ENCODE peak calls at places on chromosome 19, in nine cellular contexts. Z is epithelial cell of esophagus, H is HFF-Myc, P is pancreas, S is breast epithelium, K is foreskin fibroblast, T is uterus, W is fibroblast of pulmonary artery, Y is fibroblast of villous mesenchyme. E is an unnamed sample.

GRCh38 chr19:1126984-1127760 is 23.4 kb downstream of the GPX4 start:
- DNase-seq in S (no peak), T (no peak), Z (no peak), P (no peak), K (no peak), Y (no peak), W (no peak), H (no peak), E (no peak)

GRCh38 chr19:3132971-3133792 is 2.7 kb upstream of the GNA15 start:
- DNase-seq in S (no peak), W (peak), P (no peak), Y (peak), H (no peak), K (peak), T (no peak), Z (peak), E (peak)

GRCh38 chr19:14786421-14786851 is 8.1 kb upstream of the ADGRE2 start:
- DNase-seq in H (no peak), P (no peak), Y (peak), S (no peak), K (peak), W (peak), T (no peak), Z (no peak), E (no peak)

GRCh38 chr19:24069907-24070657 is 16.9 kb upstream of the ZNF254 start:
- DNase-seq in S (no peak), T (no peak), P (no peak), Z (peak), H (no peak), K (peak), W (no peak), Y (no peak), E (no peak)

GRCh38 chr19:45670670-45671453 is 2.8 kb downstream of the GIPR start:
- DNase-seq in Z (peak), T (peak), K (peak), W (peak), Y (peak), P (peak), H (no peak), S (peak), E (peak)

GRCh38 chr19:50300814-50301606 is 28.2 kb downstream of the KCNC3 start:
- DNase-seq in T (no peak), Y (peak), K (peak), H (peak), S (no peak), P (no peak), W (peak), Z (peak), E (peak)

GRCh38 chr19:3372413-3372812 is 6.0 kb downstream of the NFIC start:
- DNase-seq in S (no peak), W (no peak), H (no peak), P (no peak), Y (no peak), K (no peak), Z (no peak), T (no peak), E (no peak)

GRCh38 chr19:35362261-35363000 is 4.2 kb downstream of the FFAR3 start:
- DNase-seq in K (no peak), P (no peak), H (no peak), T (no peak), W (no peak), Z (no peak), Y (no peak), S (no peak), E (no peak)

DNA sequence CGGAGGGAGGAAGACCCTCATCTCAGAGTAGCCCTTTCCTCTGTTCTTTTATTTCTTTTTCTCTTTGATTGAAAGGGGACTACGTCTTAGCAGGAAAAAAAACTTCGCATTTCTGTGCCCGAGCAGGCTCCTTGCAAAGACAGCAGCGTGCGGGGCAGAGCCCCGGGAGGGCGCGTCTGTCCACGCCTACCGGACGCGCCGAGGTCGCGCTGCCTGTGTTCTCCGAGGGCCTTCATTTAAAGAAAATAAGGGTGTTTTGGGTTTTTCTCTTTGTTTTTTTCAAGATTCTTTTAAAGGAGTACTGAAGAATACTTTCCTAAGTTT is 29.2 kb downstream of the CERS1 start:
- DNase-seq in Y (no peak), P (no peak), T (no peak), S (no peak), K (no peak), H (no peak), Z (no peak), W (no peak), E (no peak)
- TF ChIP-seq CTCF in Y (no peak), P (no peak), T (no peak), S (no peak), K (no peak), H (no peak), Z (no peak), W (no peak), E (no peak)

GRCh38 chr19:48490980-48491792 is 20.4 kb downstream of the LMTK3 start:
- DNase-seq in P (no peak), K (peak), W (no peak), H (no peak), Y (no peak), Z (peak), S (peak), T (no peak), E (no peak)
- H3K4me3 ChIP-seq in P (no peak), K (no peak), W (no peak), H (no peak), Y (no peak), Z (peak), S (peak), T (no peak), E (no peak)

DNA sequence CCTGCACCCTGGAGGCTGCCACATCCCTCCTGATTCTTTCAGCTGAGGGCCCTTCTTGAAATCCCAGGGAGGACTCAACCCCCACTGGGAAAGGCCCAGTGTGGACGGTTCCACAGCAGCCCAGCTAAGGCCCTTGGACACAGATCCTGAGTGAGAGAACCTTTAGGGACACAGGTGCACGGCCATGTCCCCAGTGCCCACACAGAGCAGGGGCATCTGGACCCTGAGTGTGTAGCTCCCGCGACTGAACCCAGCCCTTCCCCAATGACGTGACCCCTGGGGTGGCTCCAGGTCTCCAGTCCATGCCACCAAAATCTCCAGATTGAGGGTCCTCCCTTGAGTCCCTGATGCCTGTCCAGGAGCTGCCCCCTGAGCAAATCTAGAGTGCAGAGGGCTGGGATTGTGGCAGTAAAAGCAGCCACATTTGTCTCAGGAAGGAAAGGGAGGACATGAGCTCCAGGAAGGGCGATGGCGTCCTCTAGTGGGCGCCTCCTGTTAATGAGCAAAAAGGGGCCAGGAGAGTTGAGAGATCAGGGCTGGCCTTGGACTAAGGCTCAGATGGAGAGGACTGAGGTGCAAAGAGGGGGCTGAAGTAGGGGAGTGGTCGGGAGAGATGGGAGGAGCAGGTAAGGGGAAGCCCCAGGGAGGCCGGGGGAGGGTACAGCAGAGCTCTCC is 6.9 kb upstream of the CEACAM5 start:
- DNase-seq in S (no peak), P (no peak), Y (no peak), H (no peak), W (no peak), Z (no peak), K (no peak), T (no peak), E (no peak)
- TF ChIP-seq CTCF in S (no peak), P (no peak), Y (no peak), H (peak), W (no peak), Z (peak), K (no peak), T (no peak), E (no peak)

DNA sequence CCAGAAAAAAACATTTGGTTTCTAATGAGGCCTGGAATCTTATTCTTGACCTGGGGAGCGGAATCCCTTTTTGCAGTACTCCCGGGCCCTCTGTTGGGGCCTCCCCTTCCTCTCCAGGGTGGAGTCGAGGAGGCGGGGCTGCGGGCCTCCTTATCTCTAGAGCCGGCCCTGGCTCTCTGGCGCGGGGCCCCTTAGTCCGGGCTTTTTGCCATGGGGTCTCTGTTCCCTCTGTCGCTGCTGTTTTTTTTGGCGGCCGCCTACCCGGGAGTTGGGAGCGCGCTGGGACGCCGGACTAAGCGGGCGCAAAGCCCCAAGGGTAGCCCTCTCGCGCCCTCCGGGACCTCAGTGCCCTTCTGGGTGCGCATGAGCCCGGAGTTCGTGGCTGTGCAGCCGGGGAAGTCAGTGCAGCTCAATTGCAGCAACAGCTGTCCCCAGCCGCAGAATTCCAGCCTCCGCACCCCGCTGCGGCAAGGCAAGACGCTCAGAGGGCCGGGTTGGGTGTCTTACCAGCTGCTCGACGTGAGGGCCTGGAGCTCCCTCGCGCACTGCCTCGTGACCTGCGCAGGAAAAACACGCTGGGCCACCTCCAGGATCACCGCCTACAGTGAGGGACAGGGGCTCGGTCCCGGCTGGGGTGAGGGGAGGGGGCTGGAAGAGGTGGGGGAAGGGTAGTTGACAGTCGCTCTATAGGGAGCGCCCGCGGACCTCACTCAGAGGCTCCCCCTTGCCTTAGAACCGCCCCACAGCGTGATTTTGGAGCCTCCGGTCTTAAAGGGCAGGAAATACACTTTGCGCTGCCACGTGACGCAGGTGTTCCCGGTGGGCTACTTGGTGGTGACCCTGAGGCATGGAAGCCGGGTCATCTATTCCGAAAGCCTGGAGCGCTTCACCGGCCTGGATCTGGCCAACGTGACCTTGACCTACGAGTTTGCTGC is at the start of gene ICAM4:
- DNase-seq in S (no peak), T (peak), K (peak), Z (peak), P (no peak), W (peak), H (no peak), Y (peak), E (peak)
- H3K4me3 ChIP-seq in S (peak), T (no peak), K (no peak), Z (peak), P (no peak), W (peak), H (no peak), Y (peak), E (no peak)

E was measured in fibroblast of the aortic adventitia.